ENCODE peak calls at places on chromosome 18, in four cellular contexts. T is AG04449, E is glutamatergic neuron, X is body of pancreas. P is an unnamed sample.

GRCh38 chr18:65235966-65236634 is 514.7 kb upstream of the CDH7 start:
- DNase-seq in T (no peak), E (peak; percentile 34), X (peak; percentile 12), P (no peak)

GRCh38 chr18:2918761-2919550 is 72.2 kb downstream of the EMILIN2 start:
- DNase-seq in T (no peak), E (no peak), X (no peak), P (peak; percentile 23)

GRCh38 chr18:45456076-45457066 is 158.9 kb upstream of the SLC14A2 start:
- DNase-seq in T (no peak), E (no peak), X (no peak), P (no peak)

GRCh38 chr18:55466789-55467188 is 121.2 kb downstream of the TCF4 start:
- DNase-seq in T (no peak), E (no peak), X (no peak), P (no peak)

GRCh38 chr18:11154369-11154982 is 5.1 kb upstream of the PIEZO2 start:
- DNase-seq in T (no peak), E (no peak), X (no peak), P (no peak)

GRCh38 chr18:48946329-48946835 is 4.4 kb downstream of the SMAD7 start:
- DNase-seq in T (no peak), E (no peak), X (peak; percentile 60), P (no peak)

GRCh38 chr18:58288922-58289797 is 245.1 kb downstream of the NEDD4L start:
- DNase-seq in T (no peak), E (no peak), X (no peak), P (no peak)

GRCh38 chr18:48393170-48393569 is 16.0 kb downstream of the ZBTB7C start:
- DNase-seq in T (no peak), E (no peak), X (no peak), P (no peak)

GRCh38 chr18:49459404-49460171 is 857 bp downstream of the DYM start:
- DNase-seq in T (no peak), E (no peak), X (no peak), P (no peak)

GRCh38 chr18:32328379-32328778 is 138.5 kb downstream of the MEP1B start:
- DNase-seq in T (no peak), E (no peak), X (no peak), P (no peak)

GRCh38 chr18:48811401-48811800 is 139.4 kb downstream of the SMAD7 start:
- DNase-seq in T (no peak), E (no peak), X (no peak), P (no peak)

GRCh38 chr18:48621240-48621639 is 82.4 kb downstream of the CTIF start:
- DNase-seq in T (peak; percentile 61), E (no peak), X (no peak), P (no peak)

GRCh38 chr18:36783792-36784191 is 45.0 kb downstream of the TPGS2 start:
- DNase-seq in T (no peak), E (no peak), X (no peak), P (no peak)

GRCh38 chr18:903703-904102 is 968 bp upstream of the ADCYAP1 start:
- DNase-seq in T (no peak), E (peak; percentile 43), X (peak; percentile 60), P (no peak)

GRCh38 chr18:2338601-2339000 is 232.7 kb downstream of the METTL4 start:
- DNase-seq in T (no peak), E (no peak), X (no peak), P (no peak)

GRCh38 chr18:31489311-31489710 is 8.7 kb upstream of the DSG2 start:
- DNase-seq in T (no peak), E (no peak), X (no peak), P (no peak)

GRCh38 chr18:74387362-74387761 is 69.7 kb downstream of the DIPK1C start:
- DNase-seq in T (no peak), E (no peak), X (no peak), P (no peak)

GRCh38 chr18:59846814-59847490 is 52.8 kb upstream of the PMAIP1 start:
- DNase-seq in T (no peak), E (no peak), X (no peak), P (no peak)

GRCh38 chr18:51621103-51621969 is 423.9 kb upstream of the MEX3C start:
- DNase-seq in T (no peak), E (peak; percentile 90), X (peak; percentile 72), P (peak; percentile 59)

GRCh38 chr18:10379511-10379910 is 74.9 kb upstream of the APCDD1 start:
- DNase-seq in T (no peak), E (no peak), X (no peak), P (no peak)

GRCh38 chr18:46899274-46899948 is 17.9 kb downstream of the PIAS2 start:
- DNase-seq in T (no peak), E (no peak), X (no peak), P (no peak)
- TF ChIP-seq CTCF in T (no peak), E (no peak), X (no peak), P (no peak)

DNA sequence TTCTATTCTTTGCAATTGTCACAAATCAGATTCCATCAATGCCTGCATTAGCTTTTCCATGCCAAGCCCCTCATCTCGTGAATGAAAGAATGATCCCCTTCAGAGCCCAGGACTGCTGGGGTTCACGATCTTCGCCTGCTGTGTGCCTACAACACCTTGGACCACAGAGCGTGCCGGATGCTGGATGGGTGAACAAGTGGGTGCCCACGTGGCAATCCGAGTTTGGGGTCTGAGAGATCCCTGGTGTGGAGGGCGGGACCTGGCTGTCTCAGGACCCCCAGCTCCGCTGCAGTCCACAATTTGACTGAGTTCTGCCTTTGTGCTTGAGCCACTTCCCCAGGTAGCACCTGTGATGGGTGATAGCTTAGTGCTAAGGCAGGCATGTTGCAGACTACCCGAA is 317.0 kb downstream of the GALR1 start:
- DNase-seq in T (no peak), E (no peak), X (no peak), P (no peak)
- TF ChIP-seq CTCF in T (no peak), E (no peak), X (no peak), P (no peak)

GRCh38 chr18:79732721-79733025 is 53.1 kb downstream of the CTDP1 start:
- DNase-seq in T (no peak), E (no peak), X (no peak), P (no peak)
- TF ChIP-seq CTCF in T (no peak), E (no peak), X (no peak), P (no peak)

GRCh38 chr18:7872569-7872968 is 305.5 kb downstream of the PTPRM start:
- DNase-seq in T (no peak), E (no peak), X (no peak), P (peak; percentile 78)
- TF ChIP-seq CTCF in T (peak; percentile 29), E (no peak), X (no peak), P (no peak)

GRCh38 chr18:33751613-33752221 is 173.7 kb downstream of the ASXL3 start:
- DNase-seq in T (no peak), E (no peak), X (no peak), P (no peak)
- TF ChIP-seq CTCF in T (peak; percentile 39), E (peak; percentile 55), X (peak; percentile 48), P (no peak)

DNA sequence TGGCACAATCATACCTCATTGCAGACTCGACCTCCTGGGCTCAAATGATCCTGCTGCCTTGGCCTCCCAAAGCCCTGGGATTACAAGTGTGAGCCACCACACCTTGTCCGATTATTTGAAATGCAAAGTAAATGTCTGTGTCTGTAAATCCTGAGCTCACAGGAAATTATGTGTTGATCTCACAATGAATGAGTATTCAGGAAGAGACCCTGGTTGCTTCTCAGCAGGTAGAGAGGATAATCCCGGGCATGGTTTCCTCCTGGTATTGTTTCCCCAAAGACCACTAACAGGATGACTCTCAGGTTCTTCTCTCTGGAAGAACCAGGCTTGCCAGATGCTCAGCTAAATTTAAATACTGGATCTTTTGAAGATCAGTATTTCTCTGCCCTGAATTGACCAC is 147.6 kb downstream of the LDLRAD4 start:
- DNase-seq in T (no peak), E (no peak), X (no peak), P (no peak)
- TF ChIP-seq CTCF in T (no peak), E (no peak), X (no peak), P (no peak)

P was measured in lung.